ENCODE peak calls at places on chromosomes 12 and 14, in seven cellular contexts. One of them, this sample, is unnamed.

GRCh38 chr14:79298373-79298772 is 912.9 kb downstream of the DIO2 start:
- DNase-seq in KBM-7: no peak
- DNase-seq in NCI-H1105: no peak
- DNase-seq in small intestine: peak
- DNase-seq in astrocyte of the cerebellum: no peak
- DNase-seq in nephron progenitor cell: no peak
- DNase-seq in iPS-NIHi11: no peak
- DNase-seq in this sample: no peak

GRCh38 chr12:76199808-76200207 is 115.3 kb upstream of the NAP1L1 start:
- DNase-seq in KBM-7: no peak
- DNase-seq in NCI-H1105: no peak
- DNase-seq in small intestine: no peak
- DNase-seq in astrocyte of the cerebellum: peak
- DNase-seq in nephron progenitor cell: no peak
- DNase-seq in iPS-NIHi11: no peak
- DNase-seq in this sample: no peak

GRCh38 chr14:99273025-99273723 is 1.2 kb upstream of the BCL11B start:
- DNase-seq in KBM-7: no peak
- DNase-seq in NCI-H1105: peak
- DNase-seq in small intestine: peak
- DNase-seq in astrocyte of the cerebellum: no peak
- DNase-seq in nephron progenitor cell: peak
- DNase-seq in iPS-NIHi11: no peak
- DNase-seq in this sample: peak

GRCh38 chr14:90419200-90419599 is 22.4 kb downstream of the CALM1 start:
- DNase-seq in KBM-7: no peak
- DNase-seq in NCI-H1105: peak
- DNase-seq in small intestine: peak
- DNase-seq in astrocyte of the cerebellum: peak
- DNase-seq in nephron progenitor cell: no peak
- DNase-seq in iPS-NIHi11: no peak
- DNase-seq in this sample: no peak

GRCh38 chr14:76942288-76942778 is 86.2 kb downstream of the IRF2BPL start:
- DNase-seq in KBM-7: no peak
- DNase-seq in NCI-H1105: no peak
- DNase-seq in small intestine: no peak
- DNase-seq in astrocyte of the cerebellum: no peak
- DNase-seq in nephron progenitor cell: no peak
- DNase-seq in iPS-NIHi11: no peak
- DNase-seq in this sample: no peak

GRCh38 chr14:45728448-45729225 is 475.6 kb upstream of the MIS18BP1 start:
- DNase-seq in KBM-7: no peak
- DNase-seq in NCI-H1105: no peak
- DNase-seq in small intestine: no peak
- DNase-seq in astrocyte of the cerebellum: no peak
- DNase-seq in nephron progenitor cell: no peak
- DNase-seq in iPS-NIHi11: no peak
- DNase-seq in this sample: no peak

GRCh38 chr14:21902561-21903199 is 229.1 kb upstream of the OR4E1 start:
- DNase-seq in KBM-7: peak
- DNase-seq in NCI-H1105: no peak
- DNase-seq in small intestine: peak
- DNase-seq in astrocyte of the cerebellum: no peak
- DNase-seq in nephron progenitor cell: peak
- DNase-seq in iPS-NIHi11: no peak
- DNase-seq in this sample: no peak

GRCh38 chr12:33977887-33978286 is 44.4 kb upstream of the ALG10 start:
- DNase-seq in KBM-7: no peak
- DNase-seq in NCI-H1105: no peak
- DNase-seq in small intestine: no peak
- DNase-seq in astrocyte of the cerebellum: no peak
- DNase-seq in nephron progenitor cell: no peak
- DNase-seq in iPS-NIHi11: no peak
- DNase-seq in this sample: no peak

GRCh38 chr14:52834440-52834842 is 43.0 kb upstream of the GNPNAT1 start:
- DNase-seq in KBM-7: no peak
- DNase-seq in NCI-H1105: no peak
- DNase-seq in small intestine: no peak
- DNase-seq in astrocyte of the cerebellum: peak
- DNase-seq in nephron progenitor cell: no peak
- DNase-seq in iPS-NIHi11: no peak
- DNase-seq in this sample: no peak

GRCh38 chr12:132374821-132375445 is 45.5 kb upstream of the GALNT9 start:
- DNase-seq in KBM-7: no peak
- DNase-seq in NCI-H1105: no peak
- DNase-seq in small intestine: no peak
- DNase-seq in astrocyte of the cerebellum: no peak
- DNase-seq in nephron progenitor cell: no peak
- DNase-seq in iPS-NIHi11: no peak
- DNase-seq in this sample: no peak

GRCh38 chr12:59657266-59657665 is 61.4 kb downstream of the SLC16A7 start:
- DNase-seq in KBM-7: no peak
- DNase-seq in NCI-H1105: no peak
- DNase-seq in small intestine: no peak
- DNase-seq in astrocyte of the cerebellum: no peak
- DNase-seq in nephron progenitor cell: no peak
- DNase-seq in iPS-NIHi11: no peak
- DNase-seq in this sample: no peak

GRCh38 chr14:68510201-68510600 is 282.7 kb downstream of the ZFP36L1 start:
- DNase-seq in KBM-7: no peak
- DNase-seq in NCI-H1105: no peak
- DNase-seq in small intestine: no peak
- DNase-seq in astrocyte of the cerebellum: peak
- DNase-seq in nephron progenitor cell: no peak
- DNase-seq in iPS-NIHi11: no peak
- DNase-seq in this sample: peak

GRCh38 chr12:6782903-6783571 is 6.3 kb upstream of the CD4 start:
- DNase-seq in KBM-7: no peak
- DNase-seq in NCI-H1105: no peak
- DNase-seq in small intestine: no peak
- DNase-seq in astrocyte of the cerebellum: no peak
- DNase-seq in nephron progenitor cell: no peak
- DNase-seq in iPS-NIHi11: no peak
- DNase-seq in this sample: no peak

GRCh38 chr12:125092872-125093680 is 27.8 kb downstream of the AACS start:
- DNase-seq in KBM-7: no peak
- DNase-seq in NCI-H1105: no peak
- DNase-seq in small intestine: peak
- DNase-seq in astrocyte of the cerebellum: no peak
- DNase-seq in nephron progenitor cell: no peak
- DNase-seq in iPS-NIHi11: no peak
- DNase-seq in this sample: no peak

GRCh38 chr14:34650786-34651584 is 21.0 kb upstream of the SNX6 start:
- DNase-seq in KBM-7: no peak
- DNase-seq in NCI-H1105: no peak
- DNase-seq in small intestine: no peak
- DNase-seq in astrocyte of the cerebellum: peak
- DNase-seq in nephron progenitor cell: no peak
- DNase-seq in iPS-NIHi11: no peak
- DNase-seq in this sample: no peak

GRCh38 chr12:11500222-11500860 is 105.0 kb upstream of the PRB2 start:
- DNase-seq in KBM-7: peak
- DNase-seq in NCI-H1105: peak
- DNase-seq in small intestine: peak
- DNase-seq in astrocyte of the cerebellum: peak
- DNase-seq in nephron progenitor cell: peak
- DNase-seq in iPS-NIHi11: peak
- DNase-seq in this sample: peak

GRCh38 chr14:31025335-31026075 is at the start of gene AP4S1:
- DNase-seq in KBM-7: peak
- DNase-seq in NCI-H1105: peak
- DNase-seq in small intestine: peak
- DNase-seq in astrocyte of the cerebellum: no peak
- DNase-seq in nephron progenitor cell: peak
- DNase-seq in iPS-NIHi11: peak
- DNase-seq in this sample: peak

This sample was measured in ecto neural progenitor cell.